ENCODE peak calls at places on chromosomes 2 and 18, in five cellular contexts. J, Z, L, C and W are unnamed samples.

GRCh38 chr18:7924616-7925015 is 357.5 kb downstream of the PTPRM start:
- DNase-seq in J (no peak), Z (no peak), L (no peak), C (no peak), W (no peak)

GRCh38 chr2:49210191-49210590 is 55.9 kb upstream of the FSHR start:
- DNase-seq in J (no peak), Z (no peak), L (no peak), C (no peak), W (peak)

GRCh38 chr2:196131949-196132925 is 39.1 kb downstream of the STK17B start:
- DNase-seq in J (no peak), Z (no peak), L (no peak), C (no peak), W (peak)

GRCh38 chr18:79868811-79869541 is 71.2 kb downstream of the KCNG2 start:
- DNase-seq in J (no peak), Z (no peak), L (no peak), C (peak), W (no peak)

GRCh38 chr2:71961289-71962027 is 186.2 kb downstream of the CYP26B1 start:
- DNase-seq in J (no peak), Z (no peak), L (no peak), C (no peak), W (no peak)

GRCh38 chr2:172091626-172092566 is 6.6 kb downstream of the DLX1 start:
- DNase-seq in J (no peak), Z (no peak), L (no peak), C (no peak), W (peak)

GRCh38 chr18:60624207-60624606 is 251.6 kb upstream of the MC4R start:
- DNase-seq in J (no peak), Z (no peak), L (no peak), C (no peak), W (no peak)

GRCh38 chr2:26008851-26009566 is 24.9 kb upstream of the RAB10 start:
- DNase-seq in J (peak), Z (no peak), L (no peak), C (no peak), W (no peak)